ENCODE peak calls at places on chromosomes 13 and 19, in five cellular contexts. U is HT1080; G is NCI-H1092 treated with DMSO at 0.1 percent for 48 hours; Z is stimulated activated CD4-positive, alpha-beta T cell treated with anti-CD3 and anti-CD28 coated beads, Interleukin-2, amount 100 ng/mL, for 48 hours; E is ovary. D is an unnamed sample.

GRCh38 chr13:89688908-89689307 is 1658.6 kb upstream of the MIR17HG start:
- DNase-seq in U (no peak), G (no peak), Z (no peak), E (no peak), D (no peak)

GRCh38 chr13:92896842-92897241 is 329.8 kb upstream of the GPC6 start:
- DNase-seq in U (peak; percentile 24), G (peak; percentile 36), Z (no peak), E (no peak), D (peak; percentile 37)

GRCh38 chr13:73449258-73449657 is 390.5 kb downstream of the KLF5 start:
- DNase-seq in U (no peak), G (no peak), Z (no peak), E (no peak), D (no peak)

GRCh38 chr13:27482996-27483395 is 32.6 kb upstream of the MTIF3 start:
- DNase-seq in U (peak; percentile 21), G (no peak), Z (no peak), E (no peak), D (no peak)

GRCh38 chr19:31510635-31511034 is 161.4 kb upstream of the TSHZ3 start:
- DNase-seq in U (no peak), G (no peak), Z (no peak), E (no peak), D (no peak)

GRCh38 chr13:46341112-46341711 is 45.8 kb downstream of the RUBCNL start:
- DNase-seq in U (peak; percentile 86), G (no peak), Z (peak; percentile 16), E (no peak), D (peak; percentile 15)

GRCh38 chr13:80101040-80101439 is 239.9 kb downstream of the SPRY2 start:
- DNase-seq in U (no peak), G (no peak), Z (no peak), E (no peak), D (no peak)

GRCh38 chr19:2462635-2463421 is 6.1 kb upstream of the LMNB2 start:
- DNase-seq in U (peak; percentile 92), G (peak; percentile 65), Z (no peak), E (peak; percentile 94), D (peak; percentile 65)

GRCh38 chr13:100297413-100297812 is 208.5 kb downstream of the PCCA start:
- DNase-seq in U (no peak), G (no peak), Z (no peak), E (no peak), D (no peak)

GRCh38 chr19:42096255-42096837 is 20.4 kb downstream of the ZNF574 start:
- DNase-seq in U (no peak), G (no peak), Z (no peak), E (no peak), D (no peak)

GRCh38 chr13:20721058-20721453 is 17.6 kb downstream of the IL17D start:
- DNase-seq in U (no peak), G (no peak), Z (no peak), E (no peak), D (no peak)

GRCh38 chr13:85283408-85283807 is 515.8 kb downstream of the SLITRK6 start:
- DNase-seq in U (no peak), G (no peak), Z (no peak), E (no peak), D (no peak)

GRCh38 chr13:47455581-47455980 is 545.5 kb downstream of the SUCLA2 start:
- DNase-seq in U (peak; percentile 23), G (no peak), Z (no peak), E (no peak), D (no peak)

GRCh38 chr19:5349041-5349440 is 8.4 kb upstream of the PTPRS start:
- DNase-seq in U (no peak), G (no peak), Z (no peak), E (no peak), D (no peak)

GRCh38 chr13:110047511-110047910 is 259.4 kb downstream of the COL4A1 start:
- DNase-seq in U (no peak), G (peak; percentile 99), Z (no peak), E (peak; percentile 41), D (peak; percentile 98)

GRCh38 chr19:38844093-38844686 is 5.6 kb downstream of the HNRNPL start:
- DNase-seq in U (no peak), G (no peak), Z (no peak), E (no peak), D (no peak)

GRCh38 chr13:18949489-18949761 is 232.2 kb downstream of the TUBA3C start:
- DNase-seq in U (no peak), G (no peak), Z (no peak), E (no peak), D (no peak)

GRCh38 chr19:2324220-2324948 is 4.0 kb downstream of the LSM7 start:
- DNase-seq in U (no peak), G (no peak), Z (no peak), E (no peak), D (no peak)

GRCh38 chr13:42011601-42012401 is 36.6 kb upstream of the DGKH start:
- DNase-seq in U (no peak), G (no peak), Z (no peak), E (peak; percentile 35), D (no peak)

GRCh38 chr19:2607712-2608601 is 94.5 kb downstream of the GNG7 start:
- DNase-seq in U (no peak), G (no peak), Z (peak; percentile 82), E (peak; percentile 38), D (no peak)

GRCh38 chr13:27728271-27728670 is 64.0 kb upstream of the GSX1 start:
- DNase-seq in U (peak; percentile 11), G (no peak), Z (no peak), E (no peak), D (no peak)

GRCh38 chr13:21043898-21044297 is 17.5 kb downstream of the LATS2 start:
- DNase-seq in U (no peak), G (no peak), Z (no peak), E (no peak), D (no peak)

GRCh38 chr19:7522923-7523667 is 671 bp downstream of the MCOLN1 start:
- DNase-seq in U (no peak), G (no peak), Z (no peak), E (no peak), D (no peak)

GRCh38 chr13:44810067-44810840 is 179.0 kb downstream of the NUFIP1 start:
- DNase-seq in U (no peak), G (peak; percentile 42), Z (no peak), E (peak; percentile 47), D (peak; percentile 60)

GRCh38 chr13:33561627-33562026 is 256.3 kb upstream of the RFC3 start:
- DNase-seq in U (no peak), G (no peak), Z (no peak), E (no peak), D (no peak)

GRCh38 chr19:14375055-14375581 is 6.1 kb upstream of the ADGRE5 start:
- DNase-seq in U (no peak), G (no peak), Z (no peak), E (no peak), D (no peak)

GRCh38 chr13:99302637-99303505 is 4.3 kb downstream of the GPR183 start:
- DNase-seq in U (no peak), G (no peak), Z (no peak), E (no peak), D (no peak)

GRCh38 chr13:109647046-109647445 is 139.3 kb downstream of the IRS2 start:
- DNase-seq in U (peak; percentile 27), G (no peak), Z (no peak), E (no peak), D (no peak)

GRCh38 chr13:82879921-82880320 is 1002.4 kb downstream of the SLITRK1 start:
- DNase-seq in U (no peak), G (no peak), Z (no peak), E (no peak), D (peak; percentile 21)

GRCh38 chr19:4557971-4558941 is 1.2 kb downstream of the SEMA6B start:
- DNase-seq in U (no peak), G (peak; percentile 12), Z (peak; percentile 40), E (peak; percentile 67), D (no peak)

GRCh38 chr13:41606646-41607045 is 149.3 kb downstream of the RGCC start:
- DNase-seq in U (no peak), G (no peak), Z (no peak), E (no peak), D (no peak)

GRCh38 chr13:33642374-33643065 is 175.4 kb upstream of the RFC3 start:
- DNase-seq in U (no peak), G (no peak), Z (no peak), E (peak; percentile 64), D (no peak)

GRCh38 chr19:685457-685931 is 9.3 kb downstream of the FSTL3 start:
- DNase-seq in U (no peak), G (no peak), Z (no peak), E (peak; percentile 42), D (no peak)

GRCh38 chr19:58544591-58545285 is 874 bp downstream of the TRIM28 start:
- DNase-seq in U (no peak), G (no peak), Z (no peak), E (no peak), D (no peak)